ENCODE peak calls at places on chromosomes 16 and 17, in four cellular contexts. Q is fibroblast of the aortic adventitia, A is iris pigment epithelial cell, L is NCI-H1694 treated with DMSO at 0.1 percent for 48 hours. M is an unnamed sample.

GRCh38 chr17:76996741-76997694 is 128.8 kb downstream of the MGAT5B start:
- DNase-seq in Q (no peak), A (no peak), L (no peak), M (no peak)

GRCh38 chr16:56860226-56861020 is 4.6 kb upstream of the SLC12A3 start:
- DNase-seq in Q (no peak), A (no peak), L (no peak), M (no peak)

GRCh38 chr16:49278944-49279725 is 2.5 kb downstream of the CBLN1 start:
- DNase-seq in Q (no peak), A (no peak), L (no peak), M (no peak)

GRCh38 chr17:39564201-39564828 is 43.4 kb downstream of the NEUROD2 start:
- DNase-seq in Q (no peak), A (no peak), L (peak; percentile 40), M (no peak)

GRCh38 chr16:66247516-66248089 is 118.9 kb upstream of the CDH5 start:
- DNase-seq in Q (peak; percentile 66), A (peak; percentile 62), L (no peak), M (peak; percentile 38)

GRCh38 chr16:4333308-4333638 is 17.4 kb downstream of the GLIS2 start:
- DNase-seq in Q (no peak), A (no peak), L (no peak), M (no peak)

GRCh38 chr17:77506371-77506991 is 365.7 kb downstream of the SEC14L1 start:
- DNase-seq in Q (no peak), A (no peak), L (no peak), M (no peak)

GRCh38 chr17:28745052-28745776 is 1.4 kb downstream of the TRAF4 start:
- DNase-seq in Q (peak; percentile 48), A (peak; percentile 68), L (no peak), M (peak; percentile 64)

GRCh38 chr16:29877266-29877961 is 14.4 kb upstream of the CDIPT start:
- DNase-seq in Q (no peak), A (peak; percentile 56), L (no peak), M (no peak)

GRCh38 chr17:82494236-82495055 is 25.1 kb upstream of the FOXK2 start:
- DNase-seq in Q (peak; percentile 98), A (peak; percentile 91), L (peak; percentile 99), M (peak; percentile 91)

GRCh38 chr17:52159159-52159809 is 770 bp upstream of the CA10 start:
- DNase-seq in Q (no peak), A (no peak), L (no peak), M (no peak)

GRCh38 chr17:60577147-60577925 is 22.7 kb upstream of the PPM1D start:
- DNase-seq in Q (peak; percentile 75), A (peak; percentile 83), L (peak; percentile 19), M (no peak)

GRCh38 chr17:39979021-39979660 is 1.5 kb upstream of the PSMD3 start:
- DNase-seq in Q (peak; percentile 90), A (peak; percentile 95), L (no peak), M (peak; percentile 87)

GRCh38 chr16:29920690-29921371 is 5.2 kb downstream of the KCTD13 start:
- DNase-seq in Q (no peak), A (no peak), L (no peak), M (no peak)